ENCODE peak calls at places on chromosome 22, in four cellular contexts. V, Q, X and G are unnamed samples.

GRCh38 chr22:44383071-44383575 is 70.4 kb upstream of the SHISAL1 start:
- DNase-seq in Q (no peak), X (no peak), V (no peak), G (no peak)

GRCh38 chr22:17232406-17232805 is 13.2 kb upstream of the ADA2 start:
- DNase-seq in Q (no peak), V (no peak), X (no peak), G (no peak)

GRCh38 chr22:27212617-27213177 is 555.3 kb downstream of the MIAT start:
- DNase-seq in V (no peak), Q (no peak), X (no peak), G (no peak)

GRCh38 chr22:43975041-43975440 is 19.8 kb downstream of the SAMM50 start:
- DNase-seq in Q (no peak), X (no peak), V (no peak), G (no peak)

GRCh38 chr22:37353839-37354238 is 71.5 kb downstream of the CYTH4 start:
- DNase-seq in Q (no peak), V (no peak), X (no peak), G (no peak)

GRCh38 chr22:30843245-30843644 is 125.3 kb downstream of the MORC2 start:
- DNase-seq in X (no peak), Q (no peak), V (no peak), G (no peak)

GRCh38 chr22:49480896-49481650 is 346.6 kb downstream of the BRD1 start:
- DNase-seq in X (no peak), V (no peak), Q (no peak), G (no peak)

GRCh38 chr22:27278986-27279385 is 522.6 kb downstream of the MN1 start:
- DNase-seq in V (no peak), Q (no peak), X (no peak), G (no peak)

GRCh38 chr22:19085233-19086043 is 36.8 kb downstream of the DGCR2 start:
- DNase-seq in Q (no peak), V (peak; percentile 55), X (peak; percentile 65), G (no peak)

GRCh38 chr22:19213001-19213400 is 34.5 kb upstream of the SLC25A1 start:
- DNase-seq in V (no peak), Q (no peak), X (no peak), G (no peak)

GRCh38 chr22:40178417-40179409 is 988 bp downstream of the TNRC6B start:
- DNase-seq in Q (peak; percentile 31), X (peak; percentile 58), V (no peak), G (peak; percentile 23)

GRCh38 chr22:19118601-19118880 is 3.7 kb downstream of the DGCR2 start:
- DNase-seq in Q (no peak), X (no peak), V (no peak), G (no peak)

GRCh38 chr22:25942989-25943411 is 201.0 kb downstream of the MYO18B start:
- DNase-seq in X (no peak), V (no peak), Q (no peak), G (no peak)

GRCh38 chr22:27651486-27651885 is 150.1 kb downstream of the MN1 start:
- DNase-seq in Q (no peak), V (no peak), X (no peak), G (no peak)

GRCh38 chr22:48485144-48486135 is 1342.2 kb downstream of the BRD1 start:
- DNase-seq in V (no peak), X (no peak), Q (no peak), G (no peak)

GRCh38 chr22:42680648-42681047 is 31.5 kb upstream of the CYB5R3 start:
- DNase-seq in X (no peak), Q (no peak), V (peak; percentile 70), G (no peak)

GRCh38 chr22:19631899-19632670 is 82.2 kb upstream of the SEPTIN5 start:
- DNase-seq in V (peak; percentile 63), Q (peak; percentile 8), X (peak; percentile 33), G (no peak)

GRCh38 chr22:42385691-42386090 is 46.5 kb downstream of the NFAM1 start:
- DNase-seq in V (no peak), Q (no peak), X (no peak), G (no peak)

GRCh38 chr22:19775496-19776325 is 15.1 kb downstream of the TBX1 start:
- DNase-seq in X (peak; percentile 14), V (no peak), Q (no peak), G (no peak)

GRCh38 chr22:18095101-18095805 is 15.4 kb upstream of the TUBA8 start:
- DNase-seq in V (no peak), Q (no peak), X (no peak), G (no peak)

GRCh38 chr22:19851291-19852176 is 3.1 kb downstream of the GNB1L start:
- DNase-seq in V (no peak), Q (no peak), X (no peak), G (no peak)

GRCh38 chr22:37199839-37200161 is 11.8 kb upstream of the C1QTNF6 start:
- DNase-seq in X (no peak), Q (no peak), V (no peak), G (no peak)

GRCh38 chr22:23305321-23305910 is 125.1 kb downstream of the BCR start:
- DNase-seq in V (no peak), Q (no peak), X (no peak), G (no peak)

GRCh38 chr22:47600791-47601400 is 838.4 kb downstream of the TBC1D22A start:
- DNase-seq in X (no peak), V (no peak), Q (no peak), G (no peak)

GRCh38 chr22:43230983-43231723 is 44.2 kb upstream of the TTLL12 start:
- DNase-seq in X (peak; percentile 72), Q (peak; percentile 60), V (peak; percentile 87), G (peak; percentile 66)

GRCh38 chr22:47596176-47596690 is 833.8 kb downstream of the TBC1D22A start:
- DNase-seq in V (no peak), X (no peak), Q (no peak), G (no peak)

GRCh38 chr22:49699476-49699875 is 128.2 kb downstream of the BRD1 start:
- DNase-seq in V (no peak), Q (no peak), X (no peak), G (no peak)

GRCh38 chr22:35697142-35697541 is 20.5 kb upstream of the APOL5 start:
- DNase-seq in Q (no peak), V (no peak), X (no peak), G (no peak)

GRCh38 chr22:32244547-32244946 is 10.6 kb downstream of the SLC5A4 start:
- DNase-seq in V (no peak), X (no peak), Q (no peak), G (no peak)

GRCh38 chr22:23841292-23841691 is 2.5 kb upstream of the DERL3 start:
- DNase-seq in Q (no peak), X (no peak), V (no peak), G (no peak)

GRCh38 chr22:36409911-36410756 is 22.4 kb upstream of the MYH9 start:
- DNase-seq in V (no peak), Q (peak; percentile 63), X (peak; percentile 77), G (peak; percentile 63)

GRCh38 chr22:30400159-30400558 is 3.3 kb downstream of the SEC14L2 start:
- DNase-seq in V (no peak), Q (no peak), X (no peak), G (no peak)

GRCh38 chr22:26888887-26889286 is 231.5 kb downstream of the MIAT start:
- DNase-seq in X (no peak), V (no peak), Q (no peak), G (no peak)

GRCh38 chr22:19974233-19974861 is 32.7 kb upstream of the TXNRD2 start:
- DNase-seq in V (peak; percentile 83), Q (no peak), X (peak; percentile 72), G (peak; percentile 64)

GRCh38 chr22:37674951-37675929 is at the start of gene LGALS1:
- DNase-seq in V (peak; percentile 52), X (peak; percentile 93), Q (peak; percentile 54), G (peak; percentile 65)

GRCh38 chr22:44930016-44930710 is 79.6 kb downstream of the PHF21B start:
- DNase-seq in X (no peak), V (no peak), Q (no peak), G (no peak)